ENCODE peak calls at places on chromosomes 4 and X, in four cellular contexts. C, F, O and R are unnamed samples. For H3K4me1, the result is how much of the 10 kb centered on the place peaks cover.

GRCh38 chrX:119692241-119693031 is 532 bp downstream of the SEPTIN6 start:
- DNase-seq in C (peak), F (no peak), O (peak), R (no peak)

GRCh38 chrX:117989512-117989911 is 127.1 kb downstream of the KLHL13 start:
- DNase-seq in C (no peak), F (no peak), O (no peak), R (no peak)

GRCh38 chr4:102454981-102455690 is 46.0 kb upstream of the NFKB1 start:
- DNase-seq in C (no peak), F (no peak), O (no peak), R (no peak)

GRCh38 chrX:119790977-119791436 is 423 bp downstream of the RPL39 start:
- DNase-seq in C (peak), F (peak), O (no peak), R (peak)

GRCh38 chr4:98639108-98639507 is 19.3 kb downstream of the TSPAN5 start:
- DNase-seq in C (no peak), F (no peak), O (no peak), R (no peak)

GRCh38 chr4:91298156-91298700 is 1005.5 kb upstream of the GRID2 start:
- DNase-seq in C (no peak), F (no peak), O (no peak), R (no peak)

GRCh38 chr4:13276357-13276756 is 207.8 kb downstream of the RAB28 start:
- DNase-seq in C (no peak), F (no peak), O (no peak), R (no peak)

GRCh38 chrX:133402042-133402453 is 13.2 kb downstream of the GPC4 start:
- DNase-seq in C (peak), F (no peak), O (no peak), R (no peak)

GRCh38 chr4:145954924-145955339 is 16.3 kb upstream of the ZNF827 start:
- DNase-seq in C (peak), F (no peak), O (no peak), R (peak)

GRCh38 chr4:6928067-6928466 is 18.4 kb downstream of the TBC1D14 start:
- DNase-seq in C (no peak), F (no peak), O (no peak), R (no peak)
- H3K4me1 ChIP-seq in C (under half), F (under half), O (half or more), R (under half)

GRCh38 chrX:68599256-68600152 is 48.0 kb upstream of the STARD8 start:
- DNase-seq in C (peak), F (no peak), O (no peak), R (no peak)
- TF ChIP-seq CTCF in C (peak), F (no peak), O (peak), R (peak)

DNA sequence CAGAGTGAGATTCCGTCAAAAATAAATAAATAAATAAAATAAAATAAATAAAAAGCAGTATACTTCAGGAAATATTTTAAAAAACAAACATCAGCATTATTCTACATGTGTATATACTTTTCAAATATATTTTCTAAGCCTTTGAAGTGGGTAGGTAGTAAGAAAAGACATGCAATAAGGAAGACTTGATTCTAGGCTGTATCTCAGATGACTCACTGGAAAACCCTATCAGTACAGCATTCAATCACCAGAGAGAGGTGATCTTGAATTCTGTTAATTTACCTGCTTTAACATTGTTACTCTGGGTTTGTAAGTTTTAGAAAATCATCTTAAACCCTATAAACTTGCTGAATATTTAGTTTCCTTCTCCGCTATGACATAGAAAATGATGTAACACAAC is 106.6 kb upstream of the NAP1L5 start:
- DNase-seq in C (no peak), F (no peak), O (no peak), R (no peak)
- H3K4me1 ChIP-seq in C (under half), F (under half), O (half or more), R (under half)

DNA sequence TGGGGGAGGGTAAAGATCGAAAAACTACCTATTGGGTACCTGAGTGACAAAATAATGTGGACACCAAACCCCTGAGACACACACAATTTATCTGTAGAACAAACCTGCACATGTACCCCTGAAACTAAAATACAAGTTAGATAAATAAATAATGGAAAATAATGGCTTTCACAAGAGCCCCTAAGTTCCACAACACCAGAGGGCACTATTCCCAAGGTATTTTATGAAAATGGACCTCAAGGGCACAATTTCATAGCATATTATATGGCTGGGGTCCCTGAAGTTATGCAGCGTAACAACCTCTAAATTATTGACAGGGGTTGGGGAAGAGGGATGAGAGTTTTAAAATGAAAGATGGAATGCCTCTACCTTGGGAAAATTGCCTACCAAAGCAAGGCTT is 81.3 kb upstream of the TMEM33 start:
- DNase-seq in C (no peak), F (no peak), O (no peak), R (no peak)
- TF ChIP-seq CTCF in C (peak), F (no peak), O (no peak), R (peak)

GRCh38 chr4:118983293-118983692 is 94.6 kb downstream of the SYNPO2 start:
- DNase-seq in C (no peak), F (no peak), O (no peak), R (no peak)
- H3K4me1 ChIP-seq in C (under half), F (under half), O (half or more), R (under half)

DNA sequence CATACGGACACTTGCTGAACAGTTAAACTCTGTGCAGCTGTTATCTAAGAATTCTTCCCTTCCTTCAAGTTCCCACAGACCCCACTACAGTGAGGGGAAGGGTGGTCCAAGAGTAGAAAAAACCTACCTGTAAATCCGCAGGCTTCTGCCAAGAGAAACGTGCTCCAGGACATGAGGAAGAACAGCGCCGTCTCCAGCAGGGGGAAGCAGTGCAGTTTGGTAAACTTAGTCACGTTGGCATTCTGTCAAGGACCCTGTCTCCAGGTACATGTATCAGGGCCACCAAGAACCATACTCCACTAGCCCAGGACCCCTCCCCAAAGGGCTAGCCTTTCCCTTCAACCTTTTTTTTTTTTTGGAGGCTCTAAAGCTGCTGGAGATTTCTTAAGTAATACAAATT is 79.9 kb downstream of the CHST7 start:
- DNase-seq in C (peak), F (no peak), O (no peak), R (no peak)
- TF ChIP-seq CTCF in C (no peak), F (no peak), O (no peak), R (peak)

GRCh38 chr4:10104991-10105276 is 11.7 kb downstream of the WDR1 start:
- DNase-seq in C (no peak), F (no peak), O (no peak), R (no peak)

GRCh38 chr4:10105920-10106319 is 10.7 kb downstream of the WDR1 start:
- DNase-seq in C (no peak), F (no peak), O (no peak), R (no peak)

GRCh38 chr4:10105421-10105820 is 11.2 kb downstream of the WDR1 start:
- DNase-seq in C (no peak), F (no peak), O (no peak), R (no peak)

GRCh38 chr4:10107111-10108091 is 9.2 kb downstream of the WDR1 start:
- DNase-seq in C (peak), F (no peak), O (no peak), R (no peak)

DNA sequence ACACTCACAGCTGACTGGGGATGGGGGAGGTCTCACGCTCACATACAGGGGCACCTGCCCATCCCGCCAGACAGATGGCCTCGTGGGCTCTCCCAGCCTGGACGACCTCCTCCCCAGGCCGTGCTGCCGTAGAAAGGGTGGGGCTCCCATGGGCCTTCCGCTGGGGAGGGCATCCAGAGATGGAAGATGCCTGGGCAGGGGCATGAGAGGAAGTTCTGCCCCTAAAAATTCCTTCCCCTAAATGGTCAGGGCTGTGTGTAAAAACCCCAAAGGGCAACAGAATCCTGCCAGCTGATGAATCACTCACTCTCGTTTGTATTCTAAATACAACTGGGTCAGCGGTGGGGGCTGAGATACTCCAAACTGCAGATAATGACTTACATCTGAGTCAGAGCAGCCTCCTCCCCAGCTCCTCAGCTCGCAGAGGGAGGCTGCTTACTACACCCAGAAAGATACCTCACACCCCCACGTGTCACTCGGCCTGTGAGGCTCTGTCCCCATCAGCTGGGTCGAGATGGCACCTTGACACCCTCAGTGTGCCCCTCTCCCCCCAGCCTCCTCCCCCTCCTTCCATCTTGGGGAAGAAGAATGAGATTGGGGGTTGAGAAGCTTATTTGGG is 10.1 kb downstream of the WDR1 start:
- DNase-seq in C (peak), F (peak), O (no peak), R (peak)
- H3K4me1 ChIP-seq in C (half or more), F (under half), O (half or more), R (half or more)

GRCh38 chr4:125313989-125314602 is 659 bp upstream of the FAT4 start:
- DNase-seq in C (peak), F (no peak), O (no peak), R (no peak)

GRCh38 chr4:125316391-125316780 is 1.6 kb downstream of the FAT4 start:
- DNase-seq in C (no peak), F (no peak), O (peak), R (no peak)

GRCh38 chr4:125314676-125315570 is at the start of gene FAT4:
- DNase-seq in C (peak), F (peak), O (peak), R (peak)

GRCh38 chr4:125316781-125317525 is 2.2 kb downstream of the FAT4 start:
- DNase-seq in C (peak), F (no peak), O (peak), R (peak)

DNA sequence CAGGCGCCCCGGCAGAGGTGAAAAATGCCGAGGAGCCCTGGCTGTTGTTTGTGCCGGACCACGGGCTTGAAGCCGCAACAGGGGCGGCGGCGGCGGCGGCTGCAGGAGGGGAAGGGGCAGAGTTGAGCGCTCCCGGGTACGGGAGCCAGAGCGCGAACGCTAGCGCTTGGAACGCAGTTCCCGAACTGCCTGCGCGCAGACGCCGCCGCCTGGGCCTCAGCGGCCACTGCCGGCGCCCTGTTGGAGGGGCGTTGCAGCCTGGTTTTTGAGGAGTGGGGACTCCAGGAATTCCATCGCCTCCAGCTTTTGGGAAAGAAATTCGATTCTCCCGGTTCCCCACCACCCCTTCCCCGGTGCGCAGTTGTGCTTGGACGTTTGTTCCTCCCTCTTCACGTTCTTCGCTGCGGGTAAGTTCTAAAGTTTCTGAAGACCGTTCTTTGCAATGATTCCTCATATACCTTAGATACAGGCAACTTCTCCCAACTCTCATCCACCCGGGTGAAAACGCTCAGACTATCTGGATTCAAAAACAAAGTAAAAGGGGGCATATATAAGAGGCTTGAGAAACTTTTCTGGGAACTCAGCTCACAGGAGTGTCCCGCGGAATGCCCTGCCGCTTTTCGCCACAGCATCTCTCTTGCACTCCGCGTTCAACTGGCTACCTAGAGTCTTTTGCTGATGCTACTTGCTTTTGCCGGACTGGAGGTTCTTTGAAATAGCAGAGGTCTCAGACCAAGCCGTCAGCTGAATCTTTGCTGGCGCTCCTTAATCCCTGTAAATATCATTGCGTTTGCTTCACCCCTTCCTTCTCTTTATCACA is 1.0 kb downstream of the FAT4 start:
- DNase-seq in C (peak), F (no peak), O (peak), R (peak)
- TF ChIP-seq CTCF in C (peak), F (no peak), O (peak), R (peak)

GRCh38 chrX:124216396-124217124 is 115.9 kb upstream of the TEX13D start:
- DNase-seq in C (no peak), F (no peak), O (no peak), R (no peak)

GRCh38 chrX:124215786-124216185 is 116.7 kb upstream of the TEX13D start:
- DNase-seq in C (no peak), F (no peak), O (no peak), R (no peak)

GRCh38 chrX:124223524-124223923 is 108.9 kb upstream of the TEX13D start:
- DNase-seq in C (no peak), F (no peak), O (no peak), R (no peak)

GRCh38 chrX:124212622-124213021 is 119.8 kb upstream of the TEX13D start:
- DNase-seq in C (no peak), F (no peak), O (no peak), R (no peak)

GRCh38 chrX:124217289-124218251 is 114.9 kb upstream of the TEX13D start:
- DNase-seq in C (no peak), F (no peak), O (no peak), R (peak)
- H3K4me1 ChIP-seq in C (under half), F (under half), O (under half), R (under half)